ENCODE peak calls at places on chromosomes 3 and 15, in four cellular contexts. I is colonic mucosa, L is breast epithelium, W is fibroblast of mammary gland. H is an unnamed sample.

GRCh38 chr15:63391669-63392354 is 10.2 kb upstream of the CA12 start:
- DNase-seq in I (no peak), L (no peak), W (no peak), H (no peak)

GRCh38 chr3:122497425-122497824 is 17.3 kb downstream of the KPNA1 start:
- DNase-seq in I (no peak), L (no peak), W (peak; percentile 94), H (peak; percentile 77)

GRCh38 chr3:53842436-53843194 is 3.6 kb downstream of the CHDH start:
- DNase-seq in I (peak; percentile 90), L (peak; percentile 85), W (peak; percentile 32), H (no peak)

GRCh38 chr3:71217640-71218222 is 365.8 kb downstream of the FOXP1 start:
- DNase-seq in I (no peak), L (no peak), W (no peak), H (no peak)

GRCh38 chr3:58041826-58042324 is 33.7 kb downstream of the FLNB start:
- DNase-seq in I (no peak), L (no peak), W (peak; percentile 44), H (no peak)

GRCh38 chr15:83844742-83845141 is 190.8 kb downstream of the ADAMTSL3 start:
- DNase-seq in I (no peak), L (no peak), W (peak; percentile 90), H (no peak)

GRCh38 chr3:18645603-18646002 is 220.5 kb upstream of the SATB1 start:
- DNase-seq in I (no peak), L (no peak), W (no peak), H (no peak)

GRCh38 chr15:23002920-23003319 is 22.8 kb upstream of the CYFIP1 start:
- DNase-seq in I (no peak), L (no peak), W (no peak), H (no peak)

GRCh38 chr3:4814302-4814903 is 164.8 kb upstream of the BHLHE40 start:
- DNase-seq in I (no peak), L (no peak), W (peak; percentile 96), H (no peak)

GRCh38 chr3:194275231-194275671 is 75.9 kb downstream of the CPN2 start:
- DNase-seq in I (no peak), L (no peak), W (no peak), H (no peak)

GRCh38 chr3:46856576-46857471 is 6.4 kb downstream of the MYL3 start:
- DNase-seq in I (no peak), L (peak; percentile 41), W (no peak), H (no peak)

GRCh38 chr15:48059786-48060185 is 61.0 kb upstream of the SLC24A5 start:
- DNase-seq in I (peak; percentile 35), L (no peak), W (no peak), H (no peak)

GRCh38 chr3:32843504-32844321 is 25.9 kb downstream of the TRIM71 start:
- DNase-seq in I (no peak), L (no peak), W (no peak), H (no peak)

GRCh38 chr15:79439236-79439635 is 7.1 kb downstream of the MINAR1 start:
- DNase-seq in I (no peak), L (no peak), W (no peak), H (no peak)

GRCh38 chr3:61252836-61253235 is 1.6 kb upstream of the FHIT start:
- DNase-seq in I (no peak), L (no peak), W (no peak), H (no peak)

GRCh38 chr3:129593595-129594339 is 12.7 kb downstream of the PLXND1 start:
- DNase-seq in I (no peak), L (no peak), W (no peak), H (no peak)

GRCh38 chr3:39099242-39099641 is 8.2 kb downstream of the GORASP1 start:
- DNase-seq in I (no peak), L (no peak), W (no peak), H (no peak)
- H3K4me3 ChIP-seq in I (no peak overlapping the region), L (no peak overlapping the region), W (no peak overlapping the region), H (no peak overlapping the region)

DNA sequence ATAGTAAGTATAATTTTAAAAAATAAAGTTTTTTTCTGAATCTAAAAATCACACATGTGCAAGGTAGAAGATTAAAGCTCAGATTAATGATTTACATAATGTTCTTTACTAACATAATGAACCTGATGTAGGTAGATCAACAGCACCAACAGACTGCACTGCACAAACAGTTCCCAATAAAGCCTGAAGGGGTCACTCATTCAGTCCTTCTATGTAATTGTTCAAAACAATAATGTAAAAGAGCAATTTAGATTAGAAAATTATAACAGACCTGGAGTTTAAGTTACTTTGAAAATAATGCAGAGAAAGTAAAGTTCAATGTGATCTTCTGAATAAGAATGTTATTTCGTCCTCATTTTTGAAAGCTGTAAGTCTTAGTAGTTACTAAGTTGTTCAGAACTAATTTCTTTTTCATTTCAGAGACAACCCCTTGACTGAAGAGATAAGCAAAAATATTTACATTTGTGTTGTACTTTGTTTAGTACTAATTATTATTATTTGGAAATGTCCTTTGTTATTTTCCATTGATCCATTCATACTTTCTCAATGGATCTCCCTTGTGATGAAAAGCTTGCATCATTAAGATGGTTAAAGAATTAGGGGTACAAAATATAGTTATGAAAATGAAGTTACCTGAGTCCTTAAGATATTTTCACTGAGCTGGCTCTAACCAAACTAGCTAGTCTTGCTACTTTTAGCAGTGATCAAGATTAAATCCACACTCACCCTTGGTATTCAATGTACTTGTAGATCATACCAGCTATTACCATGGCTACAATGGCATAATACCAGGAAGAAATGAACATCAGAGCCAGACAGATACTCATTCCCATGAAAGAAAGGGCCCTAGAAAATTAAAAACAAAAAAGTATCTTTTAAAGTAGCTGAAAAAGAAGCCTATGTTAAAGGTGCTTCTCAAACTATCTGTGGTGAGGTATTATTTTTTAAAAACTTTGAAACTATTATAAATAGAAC is 16.8 kb downstream of the EMC4 start:
- DNase-seq in I (peak; percentile 26), L (no peak), W (peak; percentile 64), H (no peak)
- TF ChIP-seq CTCF in I (peak; percentile 86), L (peak; percentile 11), W (peak; percentile 76), H (peak; percentile 57)

DNA sequence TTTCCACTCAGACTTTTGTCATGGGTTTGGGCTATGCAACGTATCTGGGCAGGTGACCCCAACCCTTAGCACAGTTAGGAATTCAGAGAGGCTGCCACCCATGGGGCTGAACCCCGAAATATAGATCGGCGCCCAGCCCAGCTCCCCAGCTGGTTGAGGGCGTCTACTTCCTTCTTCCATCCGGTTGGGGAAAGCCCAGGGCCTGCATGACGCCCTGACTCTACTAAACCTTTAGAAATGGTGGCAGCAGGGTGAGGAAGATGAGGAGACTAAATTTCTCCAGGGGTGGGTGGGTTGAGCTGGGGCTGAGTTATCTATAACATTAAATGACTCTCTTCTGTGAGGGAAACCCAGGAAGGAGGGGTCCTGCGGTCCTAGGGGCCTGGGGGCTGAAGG is 28.3 kb downstream of the NR2F2 start:
- DNase-seq in I (no peak), L (no peak), W (no peak), H (no peak)
- H3K4me3 ChIP-seq in I (no peak overlapping the region), L (no peak overlapping the region), W (no peak overlapping the region), H (no peak overlapping the region)

GRCh38 chr3:167102071-167102470 is 278.0 kb downstream of the ZBBX start:
- DNase-seq in I (no peak), L (no peak), W (peak; percentile 5), H (no peak)
- TF ChIP-seq CTCF in I (no peak), L (no peak), W (peak; percentile 13), H (no peak)

GRCh38 chr15:29924750-29925149 is 102.5 kb upstream of the TJP1 start:
- DNase-seq in I (no peak), L (no peak), W (peak; percentile 14), H (no peak)
- H3K4me3 ChIP-seq in I (no peak overlapping the region), L (no peak overlapping the region), W (no peak overlapping the region), H (no peak overlapping the region)

GRCh38 chr15:69643476-69643875 is 190.9 kb downstream of the RPLP1 start:
- DNase-seq in I (peak; percentile 6), L (no peak), W (no peak), H (no peak)
- TF ChIP-seq CTCF in I (no peak), L (no peak), W (no peak), H (no peak)

GRCh38 chr3:101131767-101132166 is 138.5 kb upstream of the ABI3BP start:
- DNase-seq in I (no peak), L (no peak), W (no peak), H (no peak)
- H3K4me3 ChIP-seq in I (no peak overlapping the region), L (no peak overlapping the region), W (no peak overlapping the region), H (no peak overlapping the region)

GRCh38 chr3:163056874-163057497 is 1560.4 kb downstream of the OTOL1 start:
- DNase-seq in I (peak; percentile 50), L (no peak), W (peak; percentile 66), H (peak; percentile 21)
- TF ChIP-seq CTCF in I (peak; percentile 23), L (no peak), W (peak; percentile 67), H (peak; percentile 48)

H was measured in HFF-Myc.